ENCODE peak calls at places on chromosomes 13 and 19, in five cellular contexts. One of them, this sample, is unnamed.

GRCh38 chr13:97338571-97338970 is 95.4 kb upstream of the RAP2A start:
- DNase-seq in heart left ventricle: no peak
- DNase-seq in stomach: no peak
- DNase-seq in spleen: no peak
- DNase-seq in H54: no peak
- DNase-seq in this sample: no peak

GRCh38 chr13:110447058-110447511 is 114.4 kb downstream of the RAB20 start:
- DNase-seq in heart left ventricle: no peak
- DNase-seq in stomach: no peak
- DNase-seq in spleen: no peak
- DNase-seq in H54: no peak
- DNase-seq in this sample: no peak

GRCh38 chr13:43572601-43573360 is 214.0 kb downstream of the ENOX1 start:
- DNase-seq in heart left ventricle: no peak
- DNase-seq in stomach: no peak
- DNase-seq in spleen: no peak
- DNase-seq in H54: no peak
- DNase-seq in this sample: no peak

GRCh38 chr19:28908941-28909340 is 304.0 kb downstream of the UQCRFS1 start:
- DNase-seq in heart left ventricle: no peak
- DNase-seq in stomach: no peak
- DNase-seq in spleen: no peak
- DNase-seq in H54: no peak
- DNase-seq in this sample: no peak

GRCh38 chr19:6587093-6587820 is 3.7 kb downstream of the CD70 start:
- DNase-seq in heart left ventricle: no peak
- DNase-seq in stomach: no peak
- DNase-seq in spleen: no peak
- DNase-seq in H54: no peak
- DNase-seq in this sample: no peak

GRCh38 chr19:10052602-10053360 is 33.3 kb upstream of the SHFL start:
- DNase-seq in heart left ventricle: no peak
- DNase-seq in stomach: no peak
- DNase-seq in spleen: no peak
- DNase-seq in H54: no peak
- DNase-seq in this sample: no peak

GRCh38 chr19:40216013-40216776 is 2.0 kb downstream of the TTC9B start:
- DNase-seq in heart left ventricle: no peak
- DNase-seq in stomach: no peak
- DNase-seq in spleen: no peak
- DNase-seq in H54: no peak
- DNase-seq in this sample: no peak

GRCh38 chr19:50485284-50485955 is 8.8 kb upstream of the GARIN5A start:
- DNase-seq in heart left ventricle: no peak
- DNase-seq in stomach: no peak
- DNase-seq in spleen: peak
- DNase-seq in H54: no peak
- DNase-seq in this sample: no peak

GRCh38 chr13:75495938-75496337 is 14.0 kb upstream of the TBC1D4 start:
- DNase-seq in heart left ventricle: no peak
- DNase-seq in stomach: no peak
- DNase-seq in spleen: no peak
- DNase-seq in H54: no peak
- DNase-seq in this sample: no peak

GRCh38 chr13:80123945-80124344 is 217.0 kb downstream of the SPRY2 start:
- DNase-seq in heart left ventricle: no peak
- DNase-seq in stomach: no peak
- DNase-seq in spleen: no peak
- DNase-seq in H54: no peak
- DNase-seq in this sample: no peak

GRCh38 chr13:82259284-82259683 is 1623.0 kb downstream of the SLITRK1 start:
- DNase-seq in heart left ventricle: no peak
- DNase-seq in stomach: no peak
- DNase-seq in spleen: no peak
- DNase-seq in H54: no peak
- DNase-seq in this sample: no peak

GRCh38 chr19:48646192-48646911 is 365 bp upstream of the CA11 start:
- DNase-seq in heart left ventricle: peak
- DNase-seq in stomach: peak
- DNase-seq in spleen: peak
- DNase-seq in H54: peak
- DNase-seq in this sample: peak
- TF ChIP-seq POLR2A in heart left ventricle: no peak
- TF ChIP-seq POLR2A in stomach: no peak
- TF ChIP-seq POLR2A in spleen: no peak
- TF ChIP-seq POLR2A in H54: no peak
- TF ChIP-seq POLR2A in this sample: no peak

DNA sequence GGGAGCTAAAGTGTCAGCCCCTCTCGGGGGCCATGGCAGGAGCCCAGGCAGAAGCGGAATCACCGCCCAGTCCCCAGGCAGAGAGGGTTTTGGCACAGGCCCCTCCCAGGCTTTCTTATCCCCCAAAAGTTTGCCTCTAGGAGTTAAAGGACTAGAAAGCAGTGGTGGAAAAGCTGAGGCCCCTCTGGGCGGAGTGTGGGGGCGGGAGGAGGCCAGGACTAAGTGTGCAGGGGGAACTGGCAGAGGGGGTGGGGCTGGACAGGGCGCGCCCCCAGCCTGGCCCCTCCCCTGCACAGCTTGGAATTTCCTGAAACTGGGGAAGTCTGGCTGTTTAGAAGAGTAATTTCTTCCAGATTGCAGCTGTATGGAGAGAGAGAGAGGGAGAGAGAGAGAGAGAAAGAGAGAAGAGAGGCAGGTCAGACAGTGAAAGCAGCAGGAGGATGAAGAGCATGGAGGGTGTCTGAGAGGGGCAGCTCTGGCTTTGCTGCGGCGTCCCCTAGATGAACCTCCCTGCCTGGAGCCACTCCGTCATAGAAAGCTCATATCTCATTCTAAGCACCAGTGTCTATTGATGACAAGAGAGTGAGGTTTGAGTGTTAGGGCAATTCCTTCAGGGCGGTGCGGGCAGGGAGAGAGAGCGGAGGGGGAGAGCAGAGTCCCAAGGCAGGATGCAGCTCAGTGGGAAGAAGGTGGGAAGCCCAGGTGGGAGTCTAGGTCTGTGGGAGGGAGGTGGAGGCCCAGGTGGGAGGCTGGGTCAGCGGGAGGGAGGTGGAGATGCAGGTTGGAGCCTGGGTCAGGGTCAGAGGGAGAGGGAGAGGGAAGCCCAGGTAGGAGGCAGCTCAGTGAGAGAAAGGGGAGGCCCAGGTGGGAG is at the start of gene CDC42EP5:
- DNase-seq in heart left ventricle: peak
- DNase-seq in stomach: peak
- DNase-seq in spleen: peak
- DNase-seq in H54: peak
- DNase-seq in this sample: peak
- TF ChIP-seq POLR2A in heart left ventricle: peak
- TF ChIP-seq POLR2A in stomach: no peak
- TF ChIP-seq POLR2A in spleen: no peak
- TF ChIP-seq POLR2A in H54: peak
- TF ChIP-seq POLR2A in this sample: peak

GRCh38 chr19:58571575-58571947 is 1.6 kb downstream of the MZF1 start:
- DNase-seq in heart left ventricle: peak
- DNase-seq in stomach: no peak
- DNase-seq in spleen: peak
- DNase-seq in H54: no peak
- DNase-seq in this sample: no peak

GRCh38 chr19:58572818-58573657 is at the start of gene MZF1:
- DNase-seq in heart left ventricle: peak
- DNase-seq in stomach: peak
- DNase-seq in spleen: peak
- DNase-seq in H54: peak
- DNase-seq in this sample: peak

GRCh38 chr19:58570770-58571574 is 2.2 kb downstream of the MZF1 start:
- DNase-seq in heart left ventricle: peak
- DNase-seq in stomach: no peak
- DNase-seq in spleen: peak
- DNase-seq in H54: no peak
- DNase-seq in this sample: peak

GRCh38 chr19:58573658-58574164 is 576 bp upstream of the MZF1 start:
- DNase-seq in heart left ventricle: no peak
- DNase-seq in stomach: no peak
- DNase-seq in spleen: no peak
- DNase-seq in H54: no peak
- DNase-seq in this sample: no peak

GRCh38 chr19:58572026-58572817 is 913 bp downstream of the MZF1 start:
- DNase-seq in heart left ventricle: no peak
- DNase-seq in stomach: no peak
- DNase-seq in spleen: no peak
- DNase-seq in H54: no peak
- DNase-seq in this sample: no peak
- TF ChIP-seq POLR2A in heart left ventricle: no peak
- TF ChIP-seq POLR2A in stomach: no peak
- TF ChIP-seq POLR2A in spleen: no peak
- TF ChIP-seq POLR2A in H54: no peak
- TF ChIP-seq POLR2A in this sample: no peak

GRCh38 chr19:18280247-18281081 is 958 bp downstream of the JUND start:
- DNase-seq in heart left ventricle: peak
- DNase-seq in stomach: peak
- DNase-seq in spleen: peak
- DNase-seq in H54: peak
- DNase-seq in this sample: peak
- TF ChIP-seq POLR2A in heart left ventricle: peak
- TF ChIP-seq POLR2A in stomach: peak
- TF ChIP-seq POLR2A in spleen: peak
- TF ChIP-seq POLR2A in H54: peak
- TF ChIP-seq POLR2A in this sample: peak

This sample was measured in right lobe of liver.